ENCODE peak calls at places on chromosomes 1 and 21, in four cellular contexts. One of them, this sample, is unnamed. For H3K4me1, the result is how much of the 10 kb centered on the place peaks cover.

GRCh38 chr1:231210126-231210525 is 30.9 kb upstream of the GNPAT start:
- DNase-seq in HCT116: no peak
- DNase-seq in HepG2: no peak
- DNase-seq in SK-N-SH: no peak
- DNase-seq in this sample: no peak

GRCh38 chr1:6445062-6445763 is 20.6 kb downstream of the ESPN start:
- DNase-seq in HCT116: no peak
- DNase-seq in HepG2: peak
- DNase-seq in SK-N-SH: peak
- DNase-seq in this sample: no peak

GRCh38 chr1:203056516-203056915 is 29.3 kb downstream of the MYOG start:
- DNase-seq in HCT116: no peak
- DNase-seq in HepG2: no peak
- DNase-seq in SK-N-SH: no peak
- DNase-seq in this sample: no peak

GRCh38 chr1:24990796-24991195 is 60.7 kb upstream of the RUNX3 start:
- DNase-seq in HCT116: no peak
- DNase-seq in HepG2: no peak
- DNase-seq in SK-N-SH: no peak
- DNase-seq in this sample: no peak

GRCh38 chr1:101105877-101106276 is 80.3 kb upstream of the DPH5 start:
- DNase-seq in HCT116: no peak
- DNase-seq in HepG2: no peak
- DNase-seq in SK-N-SH: no peak
- DNase-seq in this sample: no peak

GRCh38 chr1:204507317-204508105 is 8.7 kb upstream of the MDM4 start:
- DNase-seq in HCT116: no peak
- DNase-seq in HepG2: peak
- DNase-seq in SK-N-SH: peak
- DNase-seq in this sample: peak

GRCh38 chr1:54340876-54341275 is 65.3 kb downstream of the SSBP3 start:
- DNase-seq in HCT116: no peak
- DNase-seq in HepG2: no peak
- DNase-seq in SK-N-SH: no peak
- DNase-seq in this sample: no peak

GRCh38 chr1:225987491-225988316 is 11.4 kb downstream of the SDE2 start:
- DNase-seq in HCT116: peak
- DNase-seq in HepG2: peak
- DNase-seq in SK-N-SH: peak
- DNase-seq in this sample: no peak

GRCh38 chr1:1359668-1360468 is 1.5 kb upstream of the MXRA8 start:
- DNase-seq in HCT116: no peak
- DNase-seq in HepG2: peak
- DNase-seq in SK-N-SH: peak
- DNase-seq in this sample: no peak

GRCh38 chr1:246705368-246705767 is 18.8 kb upstream of the SCCPDH start:
- DNase-seq in HCT116: no peak
- DNase-seq in HepG2: no peak
- DNase-seq in SK-N-SH: no peak
- DNase-seq in this sample: no peak

GRCh38 chr1:113674591-113674990 is 84.7 kb downstream of the PHTF1 start:
- DNase-seq in HCT116: no peak
- DNase-seq in HepG2: peak
- DNase-seq in SK-N-SH: no peak
- DNase-seq in this sample: no peak

GRCh38 chr1:8862528-8862927 is 16.0 kb downstream of the ENO1 start:
- DNase-seq in HCT116: no peak
- DNase-seq in HepG2: no peak
- DNase-seq in SK-N-SH: peak
- DNase-seq in this sample: no peak

GRCh38 chr1:18234790-18235242 is 127.2 kb downstream of the IGSF21 start:
- DNase-seq in HCT116: peak
- DNase-seq in HepG2: peak
- DNase-seq in SK-N-SH: peak
- DNase-seq in this sample: peak

GRCh38 chr1:102178483-102178882 is 181.8 kb upstream of the OLFM3 start:
- DNase-seq in HCT116: no peak
- DNase-seq in HepG2: no peak
- DNase-seq in SK-N-SH: no peak
- DNase-seq in this sample: no peak

GRCh38 chr1:116489231-116489697 is 81.6 kb downstream of the CD58 start:
- DNase-seq in HCT116: peak
- DNase-seq in HepG2: peak
- DNase-seq in SK-N-SH: no peak
- DNase-seq in this sample: no peak

GRCh38 chr1:154459044-154459443 is 43.0 kb upstream of the TDRD10 start:
- DNase-seq in HCT116: no peak
- DNase-seq in HepG2: no peak
- DNase-seq in SK-N-SH: no peak
- DNase-seq in this sample: no peak

GRCh38 chr1:230119340-230119739 is 52.3 kb downstream of the GALNT2 start:
- DNase-seq in HCT116: no peak
- DNase-seq in HepG2: no peak
- DNase-seq in SK-N-SH: no peak
- DNase-seq in this sample: no peak
- H3K4me1 ChIP-seq in HCT116: under half
- H3K4me1 ChIP-seq in HepG2: under half
- H3K4me1 ChIP-seq in SK-N-SH: under half
- H3K4me1 ChIP-seq in this sample: under half

GRCh38 chr1:168235548-168235885 is 9.7 kb downstream of the SFT2D2 start:
- DNase-seq in HCT116: no peak
- DNase-seq in HepG2: no peak
- DNase-seq in SK-N-SH: no peak
- DNase-seq in this sample: no peak

GRCh38 chr1:168236836-168237611 is 11.2 kb downstream of the SFT2D2 start:
- DNase-seq in HCT116: no peak
- DNase-seq in HepG2: no peak
- DNase-seq in SK-N-SH: no peak
- DNase-seq in this sample: no peak

GRCh38 chr1:168230709-168231108 is 4.9 kb downstream of the SFT2D2 start:
- DNase-seq in HCT116: no peak
- DNase-seq in HepG2: peak
- DNase-seq in SK-N-SH: no peak
- DNase-seq in this sample: no peak

GRCh38 chr1:168235937-168236336 is 10.1 kb downstream of the SFT2D2 start:
- DNase-seq in HCT116: no peak
- DNase-seq in HepG2: peak
- DNase-seq in SK-N-SH: no peak
- DNase-seq in this sample: no peak

GRCh38 chr1:168234846-168235547 is 9.2 kb downstream of the SFT2D2 start:
- DNase-seq in HCT116: peak
- DNase-seq in HepG2: peak
- DNase-seq in SK-N-SH: peak
- DNase-seq in this sample: peak
- TF ChIP-seq YY1 in HCT116: no peak
- TF ChIP-seq YY1 in HepG2: no peak
- TF ChIP-seq YY1 in SK-N-SH: no peak
- TF ChIP-seq YY1 in this sample: no peak

GRCh38 chr1:197437891-197438853 is 170.1 kb downstream of the CRB1 start:
- DNase-seq in HCT116: no peak
- DNase-seq in HepG2: no peak
- DNase-seq in SK-N-SH: no peak
- DNase-seq in this sample: no peak
- H3K4me1 ChIP-seq in HCT116: under half
- H3K4me1 ChIP-seq in HepG2: under half
- H3K4me1 ChIP-seq in SK-N-SH: under half
- H3K4me1 ChIP-seq in this sample: under half

GRCh38 chr21:41762236-41762635 is 4.6 kb downstream of the RIPK4 start:
- DNase-seq in HCT116: no peak
- DNase-seq in HepG2: no peak
- DNase-seq in SK-N-SH: no peak
- DNase-seq in this sample: peak

GRCh38 chr21:41763996-41764395 is 2.9 kb downstream of the RIPK4 start:
- DNase-seq in HCT116: no peak
- DNase-seq in HepG2: no peak
- DNase-seq in SK-N-SH: no peak
- DNase-seq in this sample: no peak

GRCh38 chr21:41764558-41765392 is 2.1 kb downstream of the RIPK4 start:
- DNase-seq in HCT116: no peak
- DNase-seq in HepG2: peak
- DNase-seq in SK-N-SH: no peak
- DNase-seq in this sample: no peak

GRCh38 chr21:41762753-41763152 is 4.1 kb downstream of the RIPK4 start:
- DNase-seq in HCT116: no peak
- DNase-seq in HepG2: no peak
- DNase-seq in SK-N-SH: no peak
- DNase-seq in this sample: no peak

DNA sequence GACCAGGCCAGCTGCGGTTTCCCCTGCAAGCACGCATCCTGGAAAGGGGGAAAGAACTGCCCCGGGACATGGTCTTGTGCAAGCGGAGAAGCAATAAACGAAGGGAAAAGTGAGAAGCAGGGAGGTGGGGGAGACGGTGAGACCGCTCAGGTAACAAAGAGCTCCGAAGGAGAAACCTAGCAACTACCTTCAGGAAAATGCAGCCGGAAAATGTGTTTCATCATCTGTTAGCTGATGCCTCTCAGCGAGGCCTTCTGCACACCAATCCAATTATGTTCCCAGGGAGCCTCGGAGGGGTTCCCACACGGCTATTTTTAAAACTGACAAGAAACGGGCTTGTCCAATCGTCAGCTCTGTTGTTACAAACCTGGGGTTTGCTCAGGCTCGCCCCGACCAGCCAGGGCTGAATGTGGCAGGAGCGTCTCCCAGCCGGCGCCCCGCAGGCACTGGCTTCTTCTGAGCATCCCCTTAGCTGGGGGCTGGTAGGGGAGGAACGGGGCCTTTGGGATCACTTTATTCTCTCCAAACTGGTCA is 3.4 kb downstream of the RIPK4 start:
- DNase-seq in HCT116: no peak
- DNase-seq in HepG2: no peak
- DNase-seq in SK-N-SH: no peak
- DNase-seq in this sample: no peak
- TF ChIP-seq YY1 in HCT116: no peak
- TF ChIP-seq YY1 in HepG2: no peak
- TF ChIP-seq YY1 in SK-N-SH: no peak
- TF ChIP-seq YY1 in this sample: no peak